ENCODE peak calls at places on chromosomes 4 and X, in nine cellular contexts. J, I, Q, O, H, P, L, W and N are unnamed samples.

GRCh38 chr4:7389719-7390118 is 45.0 kb downstream of the PSAPL1 start:
- DNase-seq in J (no peak), I (no peak), Q (no peak), O (no peak), H (peak; percentile 46), P (no peak), L (peak; percentile 41), W (no peak), N (no peak)

GRCh38 chrX:103417933-103418332 is 41.6 kb downstream of the BEX3 start:
- DNase-seq in J (no peak), I (no peak), Q (no peak), O (no peak), H (no peak), P (no peak), L (no peak), W (no peak), N (no peak)

GRCh38 chr4:176676901-176677300 is 115.8 kb downstream of the VEGFC start:
- DNase-seq in J (no peak), I (no peak), Q (no peak), O (peak; percentile 30), H (no peak), P (no peak), L (no peak), W (no peak), N (no peak)

GRCh38 chr4:123163501-123163900 is 233.1 kb upstream of the SPRY1 start:
- DNase-seq in J (no peak), I (no peak), Q (no peak), O (no peak), H (no peak), P (no peak), L (no peak), W (no peak), N (no peak)

GRCh38 chr4:113943863-113944262 is 35.6 kb downstream of the ARSJ start:
- DNase-seq in J (no peak), I (peak; percentile 24), Q (no peak), O (no peak), H (no peak), P (no peak), L (no peak), W (no peak), N (no peak)

GRCh38 chrX:66074920-66075879 is 35.3 kb upstream of the VSIG4 start:
- DNase-seq in J (peak; percentile 46), I (peak; percentile 0), Q (peak; percentile 23), O (peak; percentile 67), H (no peak), P (no peak), L (no peak), W (no peak), N (peak; percentile 9)

GRCh38 chr4:90318208-90318607 is 191.0 kb downstream of the CCSER1 start:
- DNase-seq in J (no peak), I (peak; percentile 79), Q (no peak), O (no peak), H (no peak), P (no peak), L (no peak), W (peak; percentile 61), N (no peak)

GRCh38 chr4:106369456-106370060 is 980 bp upstream of the GIMD1 start:
- DNase-seq in J (no peak), I (peak; percentile 84), Q (peak; percentile 22), O (no peak), H (peak; percentile 72), P (peak; percentile 42), L (peak; percentile 33), W (peak; percentile 75), N (no peak)

GRCh38 chrX:63561425-63561824 is 210.3 kb upstream of the SPIN4 start:
- DNase-seq in J (no peak), I (peak; percentile 2), Q (no peak), O (no peak), H (no peak), P (no peak), L (no peak), W (no peak), N (no peak)

GRCh38 chr4:2688281-2688680 is 67.9 kb downstream of the TNIP2 start:
- DNase-seq in J (no peak), I (no peak), Q (no peak), O (no peak), H (no peak), P (no peak), L (no peak), W (no peak), N (no peak)

GRCh38 chr4:2685541-2685940 is 70.6 kb downstream of the TNIP2 start:
- DNase-seq in J (no peak), I (no peak), Q (no peak), O (no peak), H (no peak), P (no peak), L (no peak), W (no peak), N (no peak)

GRCh38 chr4:2686379-2687265 is 69.5 kb downstream of the TNIP2 start:
- DNase-seq in J (no peak), I (no peak), Q (no peak), O (no peak), H (no peak), P (no peak), L (no peak), W (no peak), N (no peak)

GRCh38 chr4:2688697-2689096 is 67.4 kb downstream of the TNIP2 start:
- DNase-seq in J (no peak), I (no peak), Q (no peak), O (no peak), H (no peak), P (no peak), L (no peak), W (no peak), N (no peak)

DNA sequence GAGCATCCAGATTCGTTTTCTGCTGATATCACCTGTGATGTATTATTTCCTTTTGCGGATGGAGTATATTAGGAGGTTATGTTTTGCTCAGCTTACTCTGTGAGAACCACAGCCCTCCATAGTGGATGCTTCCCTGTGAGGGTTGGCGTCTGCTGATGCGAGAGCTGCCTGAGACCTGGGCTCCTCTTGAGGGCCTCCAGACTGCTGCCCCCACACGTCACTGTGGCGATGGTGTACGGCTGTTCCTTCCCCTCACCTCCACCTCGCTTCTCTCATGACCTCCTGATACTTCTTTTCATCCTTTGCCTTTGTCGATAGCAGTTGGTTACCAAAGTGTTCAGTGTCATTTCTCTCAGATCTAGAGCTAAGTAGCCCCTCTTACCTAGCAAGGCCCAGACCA is 71.7 kb downstream of the TNIP2 start:
- DNase-seq in J (no peak), I (no peak), Q (no peak), O (no peak), H (no peak), P (no peak), L (no peak), W (no peak), N (no peak)
- H3K36me3 ChIP-seq in J (peaks cover 53% of the 10 kb centered on the region), I (peaks cover 26% of the 10 kb centered on the region), Q (peaks cover 10% of the 10 kb centered on the region), O (peaks cover 10% of the 10 kb centered on the region), H (peaks cover 69% of the 10 kb centered on the region), P (peaks cover 20% of the 10 kb centered on the region), L (no peaks in the 10 kb centered on the region), W (peaks cover 17% of the 10 kb centered on the region), N (no peaks in the 10 kb centered on the region)

DNA sequence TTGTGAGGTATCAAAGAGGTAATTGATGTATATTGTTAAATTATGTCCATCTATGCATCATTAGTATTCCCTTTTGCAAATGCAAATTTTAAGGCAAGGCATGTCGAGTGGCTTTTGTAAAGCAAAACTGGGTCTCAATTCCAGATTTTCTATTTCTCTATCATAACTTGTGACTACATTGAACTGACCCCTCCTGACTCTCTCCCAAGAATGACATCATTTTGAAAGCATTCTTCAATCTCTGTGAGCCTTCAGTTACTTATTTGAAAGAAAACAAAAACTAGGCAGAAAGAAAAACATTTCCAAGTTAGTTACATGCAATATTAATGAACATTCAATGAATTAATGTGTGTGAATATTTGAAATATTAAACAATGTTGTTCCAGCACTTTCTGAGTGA is 314.3 kb upstream of the CLNK start:
- DNase-seq in J (no peak), I (peak; percentile 37), Q (no peak), O (no peak), H (no peak), P (no peak), L (no peak), W (peak; percentile 52), N (no peak)
- TF ChIP-seq CTCF in J (no peak), I (no peak), Q (no peak), O (no peak), H (no peak), P (no peak), L (no peak), W (no peak), N (no peak)

DNA sequence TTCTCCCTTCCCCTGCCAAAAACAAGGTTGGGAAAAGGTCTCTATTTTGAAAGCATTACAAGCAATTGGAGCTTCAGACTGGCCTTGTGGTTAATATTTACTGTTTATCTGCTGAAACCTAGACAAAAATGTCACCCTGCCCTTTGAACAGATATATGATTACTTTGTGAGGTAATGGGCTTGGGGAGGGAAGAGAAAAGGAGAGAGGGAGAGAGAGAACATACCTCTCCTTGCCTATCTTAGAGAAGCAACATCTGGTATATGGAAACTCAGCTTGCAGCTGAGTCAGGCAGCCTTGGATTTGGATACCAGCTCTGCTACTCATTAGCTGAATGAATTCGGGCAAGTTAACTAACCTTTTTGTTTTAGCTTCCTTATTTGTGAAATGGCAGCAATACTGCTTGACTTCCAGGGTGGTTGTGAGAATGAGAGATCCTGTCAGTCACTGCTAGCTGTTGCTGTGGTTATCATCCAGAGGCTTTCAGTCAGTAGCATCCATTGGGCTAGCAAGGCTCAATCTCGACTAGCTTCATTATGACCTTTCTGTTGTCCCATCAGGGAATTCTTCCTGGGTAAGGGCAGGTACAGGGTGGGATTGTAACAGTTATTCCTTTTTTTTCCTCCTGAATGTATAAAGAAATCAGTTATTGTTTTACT is 41.1 kb downstream of the ZFX start:
- DNase-seq in J (no peak), I (peak; percentile 56), Q (no peak), O (no peak), H (no peak), P (peak; percentile 87), L (no peak), W (no peak), N (no peak)
- H3K36me3 ChIP-seq in J (peaks cover 27% of the 10 kb centered on the region), I (peaks cover 13% of the 10 kb centered on the region), Q (no peaks in the 10 kb centered on the region), O (no peaks in the 10 kb centered on the region), H (peaks cover 10% of the 10 kb centered on the region), P (no peaks in the 10 kb centered on the region), L (no peaks in the 10 kb centered on the region), W (peaks cover 5% of the 10 kb centered on the region), N (no peaks in the 10 kb centered on the region)

DNA sequence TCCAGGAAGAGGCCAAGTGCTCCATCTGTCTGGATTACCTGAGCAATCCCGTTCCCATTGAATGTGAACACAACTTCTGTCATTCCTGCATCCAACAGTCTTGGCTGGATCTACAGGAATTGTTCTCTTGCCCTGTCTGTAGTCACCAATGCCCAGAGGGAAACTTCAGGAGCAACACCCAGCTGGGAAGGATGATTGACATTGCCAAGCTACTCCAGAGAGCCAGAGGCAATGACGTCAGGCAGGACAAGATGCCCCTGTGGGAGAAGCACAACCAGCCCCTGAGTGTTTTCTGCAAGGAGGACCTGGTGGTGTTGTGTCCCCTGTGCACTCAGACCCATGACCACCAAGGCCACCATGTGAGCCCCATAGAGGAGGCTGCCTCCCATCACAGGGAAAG is 21.3 kb upstream of the TRIM60 start:
- DNase-seq in J (no peak), I (no peak), Q (no peak), O (no peak), H (no peak), P (no peak), L (no peak), W (no peak), N (no peak)
- TF ChIP-seq CTCF in J (no peak), I (no peak), Q (no peak), O (no peak), H (no peak), P (no peak), L (no peak), W (no peak), N (no peak)

GRCh38 chr4:3221996-3222395 is 27.0 kb upstream of the MSANTD1 start:
- DNase-seq in J (peak; percentile 75), I (no peak), Q (no peak), O (no peak), H (no peak), P (no peak), L (no peak), W (no peak), N (peak; percentile 96)
- H3K36me3 ChIP-seq in J (peaks cover 95% of the 10 kb centered on the region), I (peaks cover 36% of the 10 kb centered on the region), Q (peaks cover 10% of the 10 kb centered on the region), O (peaks cover 20% of the 10 kb centered on the region), H (peaks cover 93% of the 10 kb centered on the region), P (peaks cover 26% of the 10 kb centered on the region), L (no peaks in the 10 kb centered on the region), W (peaks cover 65% of the 10 kb centered on the region), N (no peaks in the 10 kb centered on the region)